ENCODE peak calls at places on chromosomes 2 and 18, in eight cellular contexts. One of them, this sample, is unnamed.

GRCh38 chr2:70499253-70499652 is 54.4 kb downstream of the TGFA start:
- DNase-seq in AG08396: no peak
- DNase-seq in glomerular endothelial cell: no peak
- DNase-seq in skeletal muscle cell: no peak
- DNase-seq in stimulated activated CD4-positive, alpha-beta T cell treated with anti-CD3 and anti-CD28 coated beads, Interleukin-4, amount 100 ng/mL, for 4 hours: no peak
- DNase-seq in hypothalamus: no peak
- DNase-seq in EL: no peak
- DNase-seq in astrocyte of the hippocampus: no peak
- DNase-seq in this sample: no peak

GRCh38 chr2:205245652-205246051 is 436.6 kb upstream of the NRP2 start:
- DNase-seq in glomerular endothelial cell: peak
- DNase-seq in hypothalamus: no peak
- DNase-seq in EL: peak
- DNase-seq in skeletal muscle cell: peak
- DNase-seq in stimulated activated CD4-positive, alpha-beta T cell treated with anti-CD3 and anti-CD28 coated beads, Interleukin-4, amount 100 ng/mL, for 4 hours: no peak
- DNase-seq in astrocyte of the hippocampus: peak
- DNase-seq in AG08396: peak
- DNase-seq in this sample: peak

GRCh38 chr18:36264283-36264682 is 33.2 kb upstream of the FHOD3 start:
- DNase-seq in EL: no peak
- DNase-seq in glomerular endothelial cell: no peak
- DNase-seq in astrocyte of the hippocampus: no peak
- DNase-seq in stimulated activated CD4-positive, alpha-beta T cell treated with anti-CD3 and anti-CD28 coated beads, Interleukin-4, amount 100 ng/mL, for 4 hours: no peak
- DNase-seq in hypothalamus: no peak
- DNase-seq in AG08396: no peak
- DNase-seq in skeletal muscle cell: no peak
- DNase-seq in this sample: no peak

GRCh38 chr2:55431982-55432627 is 12.4 kb upstream of the CCDC88A start:
- DNase-seq in hypothalamus: no peak
- DNase-seq in skeletal muscle cell: no peak
- DNase-seq in astrocyte of the hippocampus: peak
- DNase-seq in EL: peak
- DNase-seq in AG08396: peak
- DNase-seq in glomerular endothelial cell: no peak
- DNase-seq in stimulated activated CD4-positive, alpha-beta T cell treated with anti-CD3 and anti-CD28 coated beads, Interleukin-4, amount 100 ng/mL, for 4 hours: no peak
- DNase-seq in this sample: peak

GRCh38 chr2:212145111-212145510 is 393.5 kb downstream of the ERBB4 start:
- DNase-seq in stimulated activated CD4-positive, alpha-beta T cell treated with anti-CD3 and anti-CD28 coated beads, Interleukin-4, amount 100 ng/mL, for 4 hours: no peak
- DNase-seq in EL: peak
- DNase-seq in hypothalamus: no peak
- DNase-seq in AG08396: peak
- DNase-seq in skeletal muscle cell: peak
- DNase-seq in glomerular endothelial cell: no peak
- DNase-seq in astrocyte of the hippocampus: peak
- DNase-seq in this sample: peak

GRCh38 chr2:239538357-239539052 is 137.7 kb upstream of the HDAC4 start:
- DNase-seq in AG08396: no peak
- DNase-seq in astrocyte of the hippocampus: no peak
- DNase-seq in EL: no peak
- DNase-seq in hypothalamus: no peak
- DNase-seq in stimulated activated CD4-positive, alpha-beta T cell treated with anti-CD3 and anti-CD28 coated beads, Interleukin-4, amount 100 ng/mL, for 4 hours: no peak
- DNase-seq in glomerular endothelial cell: no peak
- DNase-seq in skeletal muscle cell: no peak
- DNase-seq in this sample: no peak

GRCh38 chr18:6139007-6139406 is 243.7 kb upstream of the TMEM200C start:
- DNase-seq in astrocyte of the hippocampus: no peak
- DNase-seq in skeletal muscle cell: no peak
- DNase-seq in EL: no peak
- DNase-seq in glomerular endothelial cell: no peak
- DNase-seq in stimulated activated CD4-positive, alpha-beta T cell treated with anti-CD3 and anti-CD28 coated beads, Interleukin-4, amount 100 ng/mL, for 4 hours: no peak
- DNase-seq in AG08396: no peak
- DNase-seq in hypothalamus: no peak
- DNase-seq in this sample: no peak

GRCh38 chr18:34809697-34810096 is 99.6 kb downstream of the DTNA start:
- DNase-seq in AG08396: peak
- DNase-seq in skeletal muscle cell: peak
- DNase-seq in hypothalamus: no peak
- DNase-seq in astrocyte of the hippocampus: peak
- DNase-seq in stimulated activated CD4-positive, alpha-beta T cell treated with anti-CD3 and anti-CD28 coated beads, Interleukin-4, amount 100 ng/mL, for 4 hours: no peak
- DNase-seq in EL: peak
- DNase-seq in glomerular endothelial cell: no peak
- DNase-seq in this sample: peak

GRCh38 chr18:38023871-38024270 is 458.3 kb upstream of the CELF4 start:
- DNase-seq in stimulated activated CD4-positive, alpha-beta T cell treated with anti-CD3 and anti-CD28 coated beads, Interleukin-4, amount 100 ng/mL, for 4 hours: no peak
- DNase-seq in astrocyte of the hippocampus: no peak
- DNase-seq in glomerular endothelial cell: no peak
- DNase-seq in skeletal muscle cell: no peak
- DNase-seq in AG08396: no peak
- DNase-seq in hypothalamus: no peak
- DNase-seq in EL: no peak
- DNase-seq in this sample: no peak

GRCh38 chr2:179352181-179352580 is 87.5 kb upstream of the SESTD1 start:
- DNase-seq in astrocyte of the hippocampus: no peak
- DNase-seq in EL: no peak
- DNase-seq in glomerular endothelial cell: no peak
- DNase-seq in skeletal muscle cell: no peak
- DNase-seq in hypothalamus: no peak
- DNase-seq in AG08396: no peak
- DNase-seq in stimulated activated CD4-positive, alpha-beta T cell treated with anti-CD3 and anti-CD28 coated beads, Interleukin-4, amount 100 ng/mL, for 4 hours: no peak
- DNase-seq in this sample: no peak

GRCh38 chr2:45892757-45893156 is 241.3 kb downstream of the PRKCE start:
- DNase-seq in hypothalamus: no peak
- DNase-seq in EL: peak
- DNase-seq in skeletal muscle cell: peak
- DNase-seq in glomerular endothelial cell: no peak
- DNase-seq in astrocyte of the hippocampus: peak
- DNase-seq in stimulated activated CD4-positive, alpha-beta T cell treated with anti-CD3 and anti-CD28 coated beads, Interleukin-4, amount 100 ng/mL, for 4 hours: no peak
- DNase-seq in AG08396: no peak
- DNase-seq in this sample: peak

GRCh38 chr18:78303519-78303918 is 676.1 kb upstream of the SALL3 start:
- DNase-seq in hypothalamus: no peak
- DNase-seq in stimulated activated CD4-positive, alpha-beta T cell treated with anti-CD3 and anti-CD28 coated beads, Interleukin-4, amount 100 ng/mL, for 4 hours: no peak
- DNase-seq in AG08396: no peak
- DNase-seq in EL: no peak
- DNase-seq in glomerular endothelial cell: no peak
- DNase-seq in skeletal muscle cell: no peak
- DNase-seq in astrocyte of the hippocampus: no peak
- DNase-seq in this sample: no peak

GRCh38 chr2:126244937-126245336 is 411.0 kb upstream of the GYPC start:
- DNase-seq in skeletal muscle cell: no peak
- DNase-seq in stimulated activated CD4-positive, alpha-beta T cell treated with anti-CD3 and anti-CD28 coated beads, Interleukin-4, amount 100 ng/mL, for 4 hours: peak
- DNase-seq in hypothalamus: no peak
- DNase-seq in astrocyte of the hippocampus: no peak
- DNase-seq in AG08396: no peak
- DNase-seq in EL: peak
- DNase-seq in glomerular endothelial cell: no peak
- DNase-seq in this sample: no peak

GRCh38 chr18:50135903-50136302 is 59.0 kb downstream of the MYO5B start:
- DNase-seq in EL: no peak
- DNase-seq in astrocyte of the hippocampus: no peak
- DNase-seq in hypothalamus: no peak
- DNase-seq in glomerular endothelial cell: no peak
- DNase-seq in skeletal muscle cell: no peak
- DNase-seq in AG08396: no peak
- DNase-seq in stimulated activated CD4-positive, alpha-beta T cell treated with anti-CD3 and anti-CD28 coated beads, Interleukin-4, amount 100 ng/mL, for 4 hours: no peak
- DNase-seq in this sample: no peak

GRCh38 chr2:230164139-230164538 is 55.6 kb downstream of the SP110 start:
- DNase-seq in stimulated activated CD4-positive, alpha-beta T cell treated with anti-CD3 and anti-CD28 coated beads, Interleukin-4, amount 100 ng/mL, for 4 hours: no peak
- DNase-seq in skeletal muscle cell: no peak
- DNase-seq in hypothalamus: no peak
- DNase-seq in AG08396: no peak
- DNase-seq in glomerular endothelial cell: no peak
- DNase-seq in EL: no peak
- DNase-seq in astrocyte of the hippocampus: no peak
- DNase-seq in this sample: no peak

GRCh38 chr2:227308784-227309183 is 16.3 kb upstream of the MFF start:
- DNase-seq in hypothalamus: no peak
- DNase-seq in stimulated activated CD4-positive, alpha-beta T cell treated with anti-CD3 and anti-CD28 coated beads, Interleukin-4, amount 100 ng/mL, for 4 hours: no peak
- DNase-seq in astrocyte of the hippocampus: peak
- DNase-seq in glomerular endothelial cell: no peak
- DNase-seq in EL: peak
- DNase-seq in skeletal muscle cell: no peak
- DNase-seq in AG08396: no peak
- DNase-seq in this sample: no peak

GRCh38 chr18:45357681-45358470 is 257.4 kb upstream of the SLC14A2 start:
- DNase-seq in glomerular endothelial cell: no peak
- DNase-seq in AG08396: no peak
- DNase-seq in hypothalamus: no peak
- DNase-seq in astrocyte of the hippocampus: peak
- DNase-seq in stimulated activated CD4-positive, alpha-beta T cell treated with anti-CD3 and anti-CD28 coated beads, Interleukin-4, amount 100 ng/mL, for 4 hours: no peak
- DNase-seq in EL: no peak
- DNase-seq in skeletal muscle cell: no peak
- DNase-seq in this sample: no peak

GRCh38 chr18:13179566-13180113 is 38.9 kb upstream of the LDLRAD4 start:
- DNase-seq in EL: no peak
- DNase-seq in astrocyte of the hippocampus: no peak
- DNase-seq in hypothalamus: no peak
- DNase-seq in AG08396: no peak
- DNase-seq in stimulated activated CD4-positive, alpha-beta T cell treated with anti-CD3 and anti-CD28 coated beads, Interleukin-4, amount 100 ng/mL, for 4 hours: no peak
- DNase-seq in skeletal muscle cell: no peak
- DNase-seq in glomerular endothelial cell: no peak
- DNase-seq in this sample: no peak

GRCh38 chr2:190765386-190766173 is 115.0 kb upstream of the GLS start:
- DNase-seq in AG08396: peak
- DNase-seq in stimulated activated CD4-positive, alpha-beta T cell treated with anti-CD3 and anti-CD28 coated beads, Interleukin-4, amount 100 ng/mL, for 4 hours: no peak
- DNase-seq in astrocyte of the hippocampus: peak
- DNase-seq in EL: peak
- DNase-seq in hypothalamus: no peak
- DNase-seq in skeletal muscle cell: peak
- DNase-seq in glomerular endothelial cell: no peak
- DNase-seq in this sample: peak

GRCh38 chr2:128732976-128733431 is 414.3 kb upstream of the HS6ST1 start:
- DNase-seq in glomerular endothelial cell: no peak
- DNase-seq in stimulated activated CD4-positive, alpha-beta T cell treated with anti-CD3 and anti-CD28 coated beads, Interleukin-4, amount 100 ng/mL, for 4 hours: no peak
- DNase-seq in skeletal muscle cell: peak
- DNase-seq in hypothalamus: no peak
- DNase-seq in astrocyte of the hippocampus: peak
- DNase-seq in EL: peak
- DNase-seq in AG08396: peak
- DNase-seq in this sample: peak

This sample was measured in astrocyte of the spinal cord.